ENCODE peak calls at places on chromosomes 16 and 17, in ten cellular contexts. B is left lung, Z is A549, Q is right cardiac atrium, E is PC-3, L is breast epithelium, X is PC-9, S is upper lobe of right lung, D is tibial artery, H is sigmoid colon. P is an unnamed sample.

GRCh38 chr17:7842950-7843535 is 9.0 kb downstream of the KDM6B start:
- DNase-seq in S (peak; percentile 89), X (peak; percentile 68), Z (peak; percentile 52), E (no peak), B (peak; percentile 88), D (peak; percentile 88), Q (peak; percentile 88), L (peak; percentile 60), H (peak; percentile 92), P (peak; percentile 93)

GRCh38 chr16:31402687-31403086 is 9.6 kb downstream of the ITGAD start:
- DNase-seq in H (no peak), S (no peak), B (no peak), E (peak; percentile 43), D (no peak), Q (no peak), X (peak; percentile 64), L (no peak), Z (no peak), P (no peak)

GRCh38 chr17:33451221-33451620 is 158.1 kb upstream of the ASIC2 start:
- DNase-seq in Q (no peak), D (no peak), X (no peak), L (no peak), E (no peak), B (no peak), S (no peak), H (no peak), Z (no peak), P (no peak)

GRCh38 chr16:65099607-65100006 is 22.3 kb downstream of the CDH11 start:
- DNase-seq in D (no peak), Q (no peak), L (no peak), Z (no peak), B (no peak), H (no peak), E (no peak), X (no peak), S (no peak), P (no peak)

GRCh38 chr17:2693561-2694380 is 17.8 kb downstream of the CLUH start:
- DNase-seq in Z (no peak), X (no peak), B (no peak), L (peak; percentile 17), S (peak; percentile 59), E (no peak), D (peak; percentile 54), H (peak; percentile 60), Q (peak; percentile 46), P (no peak)

GRCh38 chr16:58196898-58197313 is 1.0 kb downstream of the CSNK2A2 start:
- DNase-seq in Z (no peak), X (no peak), L (no peak), D (no peak), E (no peak), B (no peak), S (no peak), H (no peak), Q (no peak), P (no peak)

GRCh38 chr17:62718420-62718819 is 89.7 kb downstream of the MARCHF10 start:
- DNase-seq in X (peak; percentile 73), B (no peak), D (no peak), S (no peak), Z (no peak), L (no peak), Q (no peak), E (peak; percentile 23), H (no peak), P (no peak)

GRCh38 chr16:49834496-49835009 is 21.4 kb downstream of the ZNF423 start:
- DNase-seq in Q (peak; percentile 95), L (no peak), S (no peak), B (no peak), X (no peak), H (peak; percentile 87), E (no peak), Z (no peak), D (peak; percentile 97), P (peak; percentile 88)

GRCh38 chr17:20983359-20983637 is 59.5 kb downstream of the USP22 start:
- DNase-seq in D (no peak), H (no peak), Q (no peak), X (no peak), L (no peak), E (no peak), B (no peak), Z (no peak), S (no peak), P (no peak)

GRCh38 chr17:5209396-5209795 is 17.7 kb upstream of the ZNF594 start:
- DNase-seq in L (no peak), X (no peak), H (no peak), E (no peak), Q (no peak), S (no peak), Z (no peak), D (no peak), B (no peak), P (no peak)

GRCh38 chr17:80030730-80031410 is 4.8 kb downstream of the TBC1D16 start:
- DNase-seq in E (peak; percentile 90), X (peak; percentile 68), H (no peak), Z (no peak), B (peak; percentile 69), Q (no peak), L (peak; percentile 87), S (peak; percentile 89), D (no peak), P (no peak)

GRCh38 chr16:10314811-10315210 is 71.0 kb upstream of the ATF7IP2 start:
- DNase-seq in Q (no peak), S (no peak), Z (no peak), L (no peak), E (peak; percentile 36), B (no peak), H (no peak), X (no peak), D (no peak), P (no peak)

GRCh38 chr16:52552643-52553042 is 5.7 kb upstream of the TOX3 start:
- DNase-seq in Z (no peak), H (no peak), S (no peak), L (no peak), X (no peak), B (no peak), E (peak; percentile 23), Q (no peak), D (no peak), P (no peak)

GRCh38 chr16:53865492-53865863 is 161.5 kb downstream of the FTO start:
- DNase-seq in B (no peak), E (no peak), S (no peak), H (no peak), L (no peak), Z (peak; percentile 3), Q (no peak), X (peak; percentile 44), D (no peak), P (no peak)

GRCh38 chr16:49793244-49793643 is 62.7 kb downstream of the ZNF423 start:
- DNase-seq in H (no peak), L (no peak), S (no peak), X (no peak), B (no peak), D (no peak), Z (no peak), Q (no peak), E (no peak), P (no peak)

GRCh38 chr17:39270923-39271322 is 45.2 kb upstream of the STAC2 start:
- DNase-seq in Z (no peak), B (no peak), X (no peak), L (no peak), H (no peak), D (no peak), E (peak; percentile 22), S (no peak), Q (no peak), P (no peak)

GRCh38 chr16:25124503-25124902 is 13.0 kb downstream of the LCMT1 start:
- DNase-seq in X (no peak), H (no peak), S (no peak), D (no peak), L (no peak), Q (no peak), E (no peak), Z (no peak), B (no peak), P (no peak)

GRCh38 chr16:71675380-71675779 is 49.1 kb downstream of the PHLPP2 start:
- DNase-seq in S (no peak), Q (no peak), D (no peak), Z (no peak), B (no peak), X (no peak), E (no peak), L (no peak), H (no peak), P (no peak)

DNA sequence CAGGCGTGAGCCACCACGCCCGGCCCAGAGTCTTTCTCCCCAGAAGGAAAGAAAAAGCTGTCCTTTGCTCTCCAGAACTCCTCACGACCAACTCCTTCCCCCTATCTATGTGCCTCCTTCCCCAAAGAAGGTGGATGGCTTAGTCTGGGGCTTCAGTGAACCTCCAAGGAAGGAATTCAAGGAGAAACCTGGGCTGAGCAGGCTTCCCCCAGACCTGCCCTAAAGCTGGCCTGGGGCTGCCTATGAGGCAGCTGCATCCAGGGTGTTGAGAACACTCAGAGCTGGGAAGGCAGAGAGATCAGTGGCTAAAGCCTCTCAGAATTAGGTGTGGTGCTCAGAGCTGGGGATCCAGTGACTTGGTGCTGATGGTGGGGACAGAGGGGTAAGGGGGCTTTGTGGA is 3.8 kb downstream of the ACSF2 start:
- DNase-seq in Z (no peak), Q (no peak), D (no peak), X (no peak), E (no peak), H (no peak), S (no peak), B (no peak), L (no peak), P (no peak)
- H3K27ac ChIP-seq in Z (no peak overlapping the region), Q (no peak overlapping the region), D (no peak overlapping the region), X (no peak overlapping the region), E (no peak overlapping the region), H (no peak overlapping the region), S (no peak overlapping the region), B (no peak overlapping the region), L (peak overlapping the region; percentile 91), P (no peak overlapping the region)

DNA sequence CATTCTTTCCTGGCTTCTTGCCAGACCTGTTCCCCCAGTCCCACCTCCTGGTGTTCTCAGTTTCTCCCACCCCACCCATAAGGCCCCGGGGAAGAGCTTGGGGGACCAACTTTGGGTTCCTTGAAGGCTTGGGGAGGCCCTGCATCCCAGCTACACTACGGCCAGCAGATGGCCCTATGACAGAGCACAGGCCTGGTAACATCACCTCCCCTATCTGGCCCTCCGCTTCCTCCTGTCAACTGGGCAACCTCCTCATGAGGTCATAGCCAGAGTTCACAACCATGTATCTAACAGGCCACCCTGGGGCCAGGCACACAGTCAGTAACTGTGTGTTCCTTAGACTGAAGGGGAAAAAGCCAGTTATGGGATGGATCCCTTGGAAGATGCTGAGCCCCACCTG is 31.4 kb downstream of the MYO15A start:
- DNase-seq in E (no peak), D (no peak), Q (no peak), L (no peak), H (no peak), B (no peak), X (no peak), S (no peak), Z (peak; percentile 41), P (no peak)
- H3K27ac ChIP-seq in E (no peak overlapping the region), D (no peak overlapping the region), Q (no peak overlapping the region), L (no peak overlapping the region), H (no peak overlapping the region), B (no peak overlapping the region), X (no peak overlapping the region), S (no peak overlapping the region), Z (no peak overlapping the region), P (no peak overlapping the region)

GRCh38 chr16:30377050-30377811 is 2.6 kb downstream of the MYL11 start:
- DNase-seq in X (no peak), B (no peak), S (no peak), L (no peak), Q (peak; percentile 49), E (no peak), H (no peak), Z (no peak), D (peak; percentile 63), P (no peak)
- H3K27ac ChIP-seq in X (peak overlapping the region; percentile 92), B (peak overlapping the region; percentile 100), S (peak overlapping the region; percentile 100), L (peak overlapping the region; percentile 99), Q (peak overlapping the region; percentile 98), E (peak overlapping the region; percentile 93), H (peak overlapping the region; percentile 100), Z (peak overlapping the region; percentile 96), D (peak overlapping the region; percentile 99), P (peak overlapping the region; percentile 100)

GRCh38 chr17:78323821-78324390 is 36.0 kb downstream of the SOCS3 start:
- DNase-seq in Z (no peak), H (peak; percentile 53), D (no peak), E (no peak), B (no peak), S (no peak), L (no peak), X (no peak), Q (no peak), P (no peak)
- H3K27ac ChIP-seq in Z (peak overlapping the region; percentile 79), H (peak overlapping the region; percentile 78), D (peak overlapping the region; percentile 75), E (no peak overlapping the region), B (peak overlapping the region; percentile 92), S (peak overlapping the region; percentile 91), L (peak overlapping the region; percentile 85), X (no peak overlapping the region), Q (peak overlapping the region; percentile 88), P (peak overlapping the region; percentile 83)